ENCODE peak calls at places on chromosomes 12 and 14, in nine cellular contexts. L, B, E, M, W, Q, D, Y and J are unnamed samples.

GRCh38 chr14:25233613-25234012 is 183.7 kb upstream of the STXBP6 start:
- DNase-seq in E (no peak), Y (no peak), Q (peak; percentile 1), B (no peak), L (no peak), W (no peak), M (no peak), D (no peak), J (no peak)

GRCh38 chr12:9048930-9049329 is 59.6 kb downstream of the KLRG1 start:
- DNase-seq in M (no peak), D (no peak), L (no peak), Y (no peak), W (no peak), B (no peak), Q (no peak), E (no peak), J (no peak)

GRCh38 chr12:91991397-91992187 is 154.1 kb downstream of the BTG1 start:
- DNase-seq in Q (no peak), E (no peak), Y (no peak), B (no peak), M (no peak), W (peak; percentile 55), D (no peak), L (no peak), J (no peak)

GRCh38 chr12:29599397-29599796 is 101.9 kb upstream of the OVCH1 start:
- DNase-seq in L (no peak), Y (peak; percentile 71), Q (peak; percentile 83), W (no peak), E (no peak), B (no peak), M (no peak), D (no peak), J (no peak)

GRCh38 chr12:81588609-81589008 is 170.5 kb downstream of the PPFIA2 start:
- DNase-seq in D (no peak), W (no peak), L (no peak), Q (no peak), E (no peak), M (no peak), Y (no peak), B (no peak), J (no peak)

GRCh38 chr12:123713398-123714301 is 1.5 kb downstream of the ATP6V0A2 start:
- DNase-seq in Q (peak; percentile 48), E (no peak), M (no peak), W (peak; percentile 36), Y (no peak), L (no peak), B (no peak), D (no peak), J (no peak)

GRCh38 chr14:22210906-22211305 is 378.1 kb downstream of the DAD1 start:
- DNase-seq in B (no peak), E (no peak), M (no peak), L (no peak), Y (no peak), D (no peak), W (no peak), Q (no peak), J (no peak)

GRCh38 chr14:22432348-22432976 is 156.6 kb downstream of the DAD1 start:
- DNase-seq in M (no peak), L (no peak), B (no peak), E (no peak), W (peak; percentile 97), D (peak; percentile 51), Q (peak; percentile 89), Y (peak; percentile 90), J (peak; percentile 29)

GRCh38 chr14:106442857-106443256 is 916.5 kb downstream of the TMEM121 start:
- DNase-seq in E (no peak), L (no peak), Q (no peak), B (no peak), D (no peak), W (no peak), M (no peak), Y (no peak), J (no peak)

GRCh38 chr12:19440019-19440858 is 947 bp downstream of the AEBP2 start:
- DNase-seq in W (peak; percentile 69), M (peak; percentile 75), Q (peak; percentile 78), E (peak; percentile 75), L (peak; percentile 78), B (peak; percentile 49), Y (peak; percentile 38), D (peak; percentile 44), J (peak; percentile 25)

GRCh38 chr12:45742590-45742989 is 13.1 kb downstream of the ARID2 start:
- DNase-seq in E (no peak), B (no peak), D (no peak), Q (no peak), W (no peak), M (no peak), L (no peak), Y (no peak), J (no peak)

GRCh38 chr14:54370323-54371125 is 26.3 kb upstream of the CDKN3 start:
- DNase-seq in W (no peak), M (no peak), B (no peak), D (no peak), L (no peak), E (no peak), Q (no peak), Y (no peak), J (no peak)

GRCh38 chr12:115201928-115202327 is 518.0 kb upstream of the TBX3 start:
- DNase-seq in E (no peak), Q (no peak), D (no peak), W (no peak), L (no peak), B (no peak), M (no peak), Y (no peak), J (no peak)

GRCh38 chr14:25526290-25526689 is 476.3 kb upstream of the STXBP6 start:
- DNase-seq in Y (no peak), Q (no peak), M (no peak), L (no peak), E (no peak), W (no peak), B (no peak), D (no peak), J (no peak)

GRCh38 chr14:26549571-26549970 is 48.3 kb downstream of the NOVA1 start:
- DNase-seq in B (no peak), Q (no peak), M (no peak), D (no peak), W (no peak), L (no peak), E (no peak), Y (no peak), J (no peak)

GRCh38 chr12:68367903-68368302 is 35.7 kb upstream of the MDM1 start:
- DNase-seq in L (no peak), M (no peak), W (no peak), B (no peak), D (no peak), Q (peak; percentile 54), E (no peak), Y (peak; percentile 36), J (no peak)

GRCh38 chr14:51006781-51007211 is 62.5 kb upstream of the PYGL start:
- DNase-seq in D (peak; percentile 34), W (no peak), M (no peak), L (no peak), Q (peak; percentile 95), E (peak; percentile 89), B (no peak), Y (no peak), J (peak; percentile 76)

GRCh38 chr14:97346675-97347074 is 549.5 kb downstream of the VRK1 start:
- DNase-seq in Y (no peak), E (no peak), D (no peak), W (no peak), L (no peak), Q (no peak), B (no peak), M (no peak), J (no peak)

GRCh38 chr14:68449565-68450295 is 343.1 kb downstream of the ZFP36L1 start:
- DNase-seq in L (no peak), W (no peak), D (no peak), B (no peak), Y (no peak), E (no peak), Q (no peak), M (no peak), J (no peak)

GRCh38 chr14:104735830-104736642 is 12.0 kb downstream of the ADSS1 start:
- DNase-seq in M (peak; percentile 89), W (peak; percentile 87), Y (peak; percentile 36), L (peak; percentile 90), D (peak; percentile 75), Q (peak; percentile 91), B (peak; percentile 88), E (peak; percentile 97), J (peak; percentile 35)
- H3K27ac ChIP-seq in M (peak overlapping the region; percentile 87), W (peak overlapping the region; percentile 64), Y (no peak overlapping the region), L (peak overlapping the region; percentile 71), D (peak overlapping the region; percentile 95), Q (peak overlapping the region; percentile 64), B (peak overlapping the region; percentile 79), E (peak overlapping the region; percentile 96), J (peak overlapping the region; percentile 94)

DNA sequence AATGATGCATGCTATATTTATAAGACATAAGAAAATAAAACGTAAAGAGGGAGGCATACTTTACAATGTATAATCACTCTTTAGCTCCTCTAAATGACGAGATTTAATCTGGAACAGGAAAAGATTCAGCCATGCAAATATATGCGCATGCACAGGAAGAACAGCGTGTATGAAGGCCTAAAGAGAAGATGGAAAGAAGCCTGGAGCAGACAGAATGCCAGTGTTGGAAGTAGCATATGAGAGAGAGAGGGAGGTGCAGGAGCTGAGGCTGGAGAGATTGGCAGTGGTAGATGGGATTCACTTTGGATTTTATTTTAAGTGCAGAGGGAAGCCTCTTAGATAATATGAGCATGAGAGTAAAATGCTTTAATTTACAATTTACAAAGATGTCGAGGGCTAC is 410.9 kb downstream of the TMTC2 start:
- DNase-seq in Q (no peak), E (no peak), B (no peak), M (no peak), W (no peak), D (no peak), Y (no peak), L (no peak), J (no peak)
- H3K27ac ChIP-seq in Q (no peak overlapping the region), E (no peak overlapping the region), B (no peak overlapping the region), M (no peak overlapping the region), W (no peak overlapping the region), D (no peak overlapping the region), Y (no peak overlapping the region), L (no peak overlapping the region), J (no peak overlapping the region)

GRCh38 chr12:79635676-79636075 is 55.1 kb downstream of the PAWR start:
- DNase-seq in W (no peak), B (no peak), Y (no peak), L (no peak), E (no peak), M (no peak), D (no peak), Q (peak; percentile 71), J (no peak)
- H3K27ac ChIP-seq in W (no peak overlapping the region), B (no peak overlapping the region), Y (no peak overlapping the region), L (no peak overlapping the region), E (no peak overlapping the region), M (no peak overlapping the region), D (no peak overlapping the region), Q (peak overlapping the region; percentile 59), J (no peak overlapping the region)

DNA sequence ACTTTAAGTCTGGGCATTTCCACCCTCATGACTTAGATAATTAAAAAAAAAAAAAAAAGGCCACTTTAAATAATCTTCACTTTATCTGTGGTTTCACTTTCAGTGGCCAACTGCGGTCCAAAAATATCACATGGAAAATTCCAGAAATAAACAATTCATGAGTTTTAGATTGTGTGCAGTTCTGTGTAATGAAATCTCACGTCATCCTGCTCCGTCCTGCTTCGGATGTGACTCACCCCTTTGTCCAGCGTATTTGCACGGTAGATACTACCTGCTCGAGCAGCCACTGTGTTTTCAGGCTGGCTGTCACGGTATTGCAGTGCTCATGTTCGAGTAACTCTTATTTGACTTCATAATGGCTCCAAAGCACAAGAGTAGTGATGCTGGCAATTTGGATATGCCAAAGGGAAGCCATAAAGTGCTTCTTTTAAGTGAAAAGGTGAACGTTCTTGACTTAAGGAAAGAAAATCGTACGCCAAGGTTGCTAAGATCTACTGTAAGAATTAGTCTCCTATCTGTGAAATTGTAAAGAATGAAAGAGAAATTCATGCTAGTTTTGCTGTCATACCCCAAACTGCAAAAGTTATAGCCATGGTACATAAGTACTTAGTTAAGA is 2.4 kb downstream of the E2F7 start:
- DNase-seq in W (peak; percentile 70), B (no peak), Q (no peak), Y (peak; percentile 95), M (no peak), D (no peak), L (no peak), E (no peak), J (no peak)
- H3K27ac ChIP-seq in W (peak overlapping the region; percentile 61), B (no peak overlapping the region), Q (no peak overlapping the region), Y (peak overlapping the region; percentile 60), M (no peak overlapping the region), D (no peak overlapping the region), L (no peak overlapping the region), E (no peak overlapping the region), J (no peak overlapping the region)